ENCODE peak calls at places on chromosomes 11 and 22, in four cellular contexts. P, E, T and Z are unnamed samples.

GRCh38 chr11:6204708-6205107 is 649 bp upstream of the C11orf42 start:
- ATAC-seq in T (no peak), P (no peak), E (no peak), Z (no peak)

GRCh38 chr22:35480143-35480542 is 60.5 kb upstream of the RASD2 start:
- ATAC-seq in T (peak), P (no peak), E (peak), Z (no peak)

GRCh38 chr11:97756571-97757335 is 1264.0 kb upstream of the CNTN5 start:
- ATAC-seq in E (no peak), P (no peak), T (no peak), Z (no peak)

GRCh38 chr22:27885977-27886842 is 32.8 kb downstream of the PITPNB start:
- ATAC-seq in P (peak), T (peak), E (peak), Z (peak)

GRCh38 chr11:72643547-72643946 is 30.7 kb downstream of the PDE2A start:
- ATAC-seq in P (no peak), E (no peak), T (no peak), Z (peak)

GRCh38 chr11:86458294-86459001 is 83.8 kb downstream of the CCDC81 start:
- ATAC-seq in E (no peak), P (no peak), T (no peak), Z (no peak)

GRCh38 chr11:35792148-35792845 is 129.7 kb downstream of the TRIM44 start:
- ATAC-seq in E (no peak), P (no peak), T (peak), Z (no peak)

GRCh38 chr11:64141081-64141783 is 24.7 kb downstream of the MACROD1 start:
- ATAC-seq in T (no peak), P (no peak), E (no peak), Z (no peak)

GRCh38 chr11:19979519-19979845 is 180.8 kb downstream of the DBX1 start:
- ATAC-seq in T (no peak), P (no peak), E (no peak), Z (no peak)

GRCh38 chr11:83835423-83835822 is 549.3 kb upstream of the CCDC90B start:
- ATAC-seq in P (no peak), T (peak), E (no peak), Z (no peak)

GRCh38 chr11:62487698-62488551 is 58.7 kb downstream of the AHNAK start:
- ATAC-seq in E (no peak), P (no peak), T (no peak), Z (no peak)

GRCh38 chr11:116207781-116208180 is 565.0 kb downstream of the BUD13 start:
- ATAC-seq in E (no peak), P (no peak), T (no peak), Z (no peak)

GRCh38 chr11:94544832-94545640 is 1.3 kb downstream of the FUT4 start:
- ATAC-seq in T (no peak), P (no peak), E (peak), Z (no peak)